ENCODE peak calls at places on chromosomes 11 and 22, in six cellular contexts. One of them, this sample, is unnamed.

GRCh38 chr11:72224587-72225410 is at the start of gene INPPL1:
- DNase-seq in dorsolateral prefrontal cortex: peak
- DNase-seq in fibroblast of mammary gland: peak
- DNase-seq in HCT116: no peak
- DNase-seq in fibroblast of pulmonary artery: peak
- DNase-seq in lower lobe of right lung: peak
- DNase-seq in this sample: no peak

GRCh38 chr11:58675344-58676155 is 53.1 kb downstream of the CNTF start:
- DNase-seq in dorsolateral prefrontal cortex: peak
- DNase-seq in fibroblast of mammary gland: peak
- DNase-seq in HCT116: peak
- DNase-seq in fibroblast of pulmonary artery: peak
- DNase-seq in lower lobe of right lung: peak
- DNase-seq in this sample: peak

GRCh38 chr22:24191381-24191841 is 10.1 kb downstream of the SUSD2 start:
- DNase-seq in dorsolateral prefrontal cortex: no peak
- DNase-seq in fibroblast of mammary gland: no peak
- DNase-seq in HCT116: no peak
- DNase-seq in fibroblast of pulmonary artery: no peak
- DNase-seq in lower lobe of right lung: no peak
- DNase-seq in this sample: no peak

GRCh38 chr22:26892401-26893033 is 235.1 kb downstream of the MIAT start:
- DNase-seq in dorsolateral prefrontal cortex: no peak
- DNase-seq in fibroblast of mammary gland: peak
- DNase-seq in HCT116: no peak
- DNase-seq in fibroblast of pulmonary artery: no peak
- DNase-seq in lower lobe of right lung: peak
- DNase-seq in this sample: no peak

GRCh38 chr11:69483170-69483569 is 1.7 kb downstream of the LINC01488 start:
- DNase-seq in dorsolateral prefrontal cortex: no peak
- DNase-seq in fibroblast of mammary gland: no peak
- DNase-seq in HCT116: no peak
- DNase-seq in fibroblast of pulmonary artery: no peak
- DNase-seq in lower lobe of right lung: no peak
- DNase-seq in this sample: no peak

GRCh38 chr11:60625262-60625661 is 74.2 kb upstream of the MS4A8 start:
- DNase-seq in dorsolateral prefrontal cortex: no peak
- DNase-seq in fibroblast of mammary gland: peak
- DNase-seq in HCT116: peak
- DNase-seq in fibroblast of pulmonary artery: peak
- DNase-seq in lower lobe of right lung: no peak
- DNase-seq in this sample: no peak

GRCh38 chr11:97815667-97816066 is 1205.1 kb upstream of the CNTN5 start:
- DNase-seq in dorsolateral prefrontal cortex: no peak
- DNase-seq in fibroblast of mammary gland: no peak
- DNase-seq in HCT116: no peak
- DNase-seq in fibroblast of pulmonary artery: peak
- DNase-seq in lower lobe of right lung: no peak
- DNase-seq in this sample: no peak

GRCh38 chr22:46576556-46577351 is 39.3 kb upstream of the CELSR1 start:
- DNase-seq in dorsolateral prefrontal cortex: peak
- DNase-seq in fibroblast of mammary gland: peak
- DNase-seq in HCT116: no peak
- DNase-seq in fibroblast of pulmonary artery: peak
- DNase-seq in lower lobe of right lung: peak
- DNase-seq in this sample: no peak

GRCh38 chr11:59283825-59284772 is 71.4 kb upstream of the MPEG1 start:
- DNase-seq in dorsolateral prefrontal cortex: no peak
- DNase-seq in fibroblast of mammary gland: peak
- DNase-seq in HCT116: peak
- DNase-seq in fibroblast of pulmonary artery: peak
- DNase-seq in lower lobe of right lung: no peak
- DNase-seq in this sample: peak

GRCh38 chr11:65719887-65720236 is 736 bp downstream of the RNASEH2C start:
- DNase-seq in dorsolateral prefrontal cortex: no peak
- DNase-seq in fibroblast of mammary gland: peak
- DNase-seq in HCT116: no peak
- DNase-seq in fibroblast of pulmonary artery: peak
- DNase-seq in lower lobe of right lung: peak
- DNase-seq in this sample: no peak

GRCh38 chr11:61473370-61474025 is 35.1 kb upstream of the LRRC10B start:
- DNase-seq in dorsolateral prefrontal cortex: no peak
- DNase-seq in fibroblast of mammary gland: peak
- DNase-seq in HCT116: no peak
- DNase-seq in fibroblast of pulmonary artery: peak
- DNase-seq in lower lobe of right lung: no peak
- DNase-seq in this sample: no peak

GRCh38 chr11:131118247-131118646 is 202.0 kb upstream of the SNX19 start:
- DNase-seq in dorsolateral prefrontal cortex: no peak
- DNase-seq in fibroblast of mammary gland: no peak
- DNase-seq in HCT116: no peak
- DNase-seq in fibroblast of pulmonary artery: no peak
- DNase-seq in lower lobe of right lung: no peak
- DNase-seq in this sample: no peak

GRCh38 chr11:111531687-111532364 is 8.7 kb upstream of the LAYN start:
- DNase-seq in dorsolateral prefrontal cortex: no peak
- DNase-seq in fibroblast of mammary gland: peak
- DNase-seq in HCT116: peak
- DNase-seq in fibroblast of pulmonary artery: peak
- DNase-seq in lower lobe of right lung: no peak
- DNase-seq in this sample: peak

GRCh38 chr22:46219650-46220049 is 30.4 kb downstream of the CDPF1 start:
- DNase-seq in dorsolateral prefrontal cortex: no peak
- DNase-seq in fibroblast of mammary gland: no peak
- DNase-seq in HCT116: no peak
- DNase-seq in fibroblast of pulmonary artery: no peak
- DNase-seq in lower lobe of right lung: no peak
- DNase-seq in this sample: no peak

GRCh38 chr11:103541186-103541795 is 432.1 kb downstream of the DYNC2H1 start:
- DNase-seq in dorsolateral prefrontal cortex: no peak
- DNase-seq in fibroblast of mammary gland: peak
- DNase-seq in HCT116: no peak
- DNase-seq in fibroblast of pulmonary artery: no peak
- DNase-seq in lower lobe of right lung: no peak
- DNase-seq in this sample: no peak

GRCh38 chr11:104146421-104146820 is 17.5 kb downstream of the PDGFD start:
- DNase-seq in dorsolateral prefrontal cortex: no peak
- DNase-seq in fibroblast of mammary gland: peak
- DNase-seq in HCT116: no peak
- DNase-seq in fibroblast of pulmonary artery: no peak
- DNase-seq in lower lobe of right lung: no peak
- DNase-seq in this sample: no peak

GRCh38 chr11:10693509-10694071 is at the start of gene IRAG1:
- DNase-seq in dorsolateral prefrontal cortex: no peak
- DNase-seq in fibroblast of mammary gland: peak
- DNase-seq in HCT116: no peak
- DNase-seq in fibroblast of pulmonary artery: peak
- DNase-seq in lower lobe of right lung: peak
- DNase-seq in this sample: peak

GRCh38 chr11:88157401-88157800 is 17.8 kb downstream of the RAB38 start:
- DNase-seq in dorsolateral prefrontal cortex: no peak
- DNase-seq in fibroblast of mammary gland: no peak
- DNase-seq in HCT116: no peak
- DNase-seq in fibroblast of pulmonary artery: no peak
- DNase-seq in lower lobe of right lung: no peak
- DNase-seq in this sample: no peak

GRCh38 chr11:112321521-112322172 is 61.0 kb upstream of the PLET1 start:
- DNase-seq in dorsolateral prefrontal cortex: peak
- DNase-seq in fibroblast of mammary gland: peak
- DNase-seq in HCT116: peak
- DNase-seq in fibroblast of pulmonary artery: peak
- DNase-seq in lower lobe of right lung: peak
- DNase-seq in this sample: peak

GRCh38 chr22:29700949-29701927 is 18.6 kb upstream of the CABP7 start:
- DNase-seq in dorsolateral prefrontal cortex: no peak
- DNase-seq in fibroblast of mammary gland: peak
- DNase-seq in HCT116: peak
- DNase-seq in fibroblast of pulmonary artery: peak
- DNase-seq in lower lobe of right lung: no peak
- DNase-seq in this sample: no peak

GRCh38 chr11:106989056-106989455 is 29.2 kb downstream of the GUCY1A2 start:
- DNase-seq in dorsolateral prefrontal cortex: no peak
- DNase-seq in fibroblast of mammary gland: peak
- DNase-seq in HCT116: no peak
- DNase-seq in fibroblast of pulmonary artery: peak
- DNase-seq in lower lobe of right lung: no peak
- DNase-seq in this sample: no peak

GRCh38 chr22:44165286-44165874 is 15.3 kb upstream of the PARVG start:
- DNase-seq in dorsolateral prefrontal cortex: no peak
- DNase-seq in fibroblast of mammary gland: no peak
- DNase-seq in HCT116: no peak
- DNase-seq in fibroblast of pulmonary artery: no peak
- DNase-seq in lower lobe of right lung: no peak
- DNase-seq in this sample: no peak

GRCh38 chr22:17056058-17056457 is 28.7 kb upstream of the IL17RA start:
- DNase-seq in dorsolateral prefrontal cortex: no peak
- DNase-seq in fibroblast of mammary gland: no peak
- DNase-seq in HCT116: no peak
- DNase-seq in fibroblast of pulmonary artery: no peak
- DNase-seq in lower lobe of right lung: no peak
- DNase-seq in this sample: no peak

GRCh38 chr11:70952171-70952570 is 300.2 kb downstream of the SHANK2 start:
- DNase-seq in dorsolateral prefrontal cortex: no peak
- DNase-seq in fibroblast of mammary gland: no peak
- DNase-seq in HCT116: no peak
- DNase-seq in fibroblast of pulmonary artery: no peak
- DNase-seq in lower lobe of right lung: no peak
- DNase-seq in this sample: no peak

GRCh38 chr11:64759131-64759721 is 548 bp downstream of the PYGM start:
- DNase-seq in dorsolateral prefrontal cortex: no peak
- DNase-seq in fibroblast of mammary gland: no peak
- DNase-seq in HCT116: no peak
- DNase-seq in fibroblast of pulmonary artery: no peak
- DNase-seq in lower lobe of right lung: no peak
- DNase-seq in this sample: no peak

GRCh38 chr11:87451400-87451799 is 413.7 kb downstream of the TMEM135 start:
- DNase-seq in dorsolateral prefrontal cortex: no peak
- DNase-seq in fibroblast of mammary gland: no peak
- DNase-seq in HCT116: no peak
- DNase-seq in fibroblast of pulmonary artery: no peak
- DNase-seq in lower lobe of right lung: no peak
- DNase-seq in this sample: no peak

GRCh38 chr11:87460842-87461637 is 423.3 kb downstream of the TMEM135 start:
- DNase-seq in dorsolateral prefrontal cortex: no peak
- DNase-seq in fibroblast of mammary gland: no peak
- DNase-seq in HCT116: no peak
- DNase-seq in fibroblast of pulmonary artery: no peak
- DNase-seq in lower lobe of right lung: no peak
- DNase-seq in this sample: no peak

GRCh38 chr11:94895971-94896370 is 77.4 kb downstream of the CWC15 start:
- DNase-seq in dorsolateral prefrontal cortex: no peak
- DNase-seq in fibroblast of mammary gland: peak
- DNase-seq in HCT116: no peak
- DNase-seq in fibroblast of pulmonary artery: peak
- DNase-seq in lower lobe of right lung: no peak
- DNase-seq in this sample: peak

GRCh38 chr11:8227156-8228152 is 36.2 kb downstream of the LMO1 start:
- DNase-seq in dorsolateral prefrontal cortex: no peak
- DNase-seq in fibroblast of mammary gland: no peak
- DNase-seq in HCT116: no peak
- DNase-seq in fibroblast of pulmonary artery: no peak
- DNase-seq in lower lobe of right lung: peak
- DNase-seq in this sample: no peak

GRCh38 chr11:73404048-73404447 is 27.8 kb downstream of the RELT start:
- DNase-seq in dorsolateral prefrontal cortex: peak
- DNase-seq in fibroblast of mammary gland: peak
- DNase-seq in HCT116: peak
- DNase-seq in fibroblast of pulmonary artery: peak
- DNase-seq in lower lobe of right lung: peak
- DNase-seq in this sample: no peak
- TF ChIP-seq CTCF in dorsolateral prefrontal cortex: peak
- TF ChIP-seq CTCF in fibroblast of mammary gland: peak
- TF ChIP-seq CTCF in HCT116: peak
- TF ChIP-seq CTCF in fibroblast of pulmonary artery: peak
- TF ChIP-seq CTCF in lower lobe of right lung: peak
- TF ChIP-seq CTCF in this sample: peak

GRCh38 chr11:35523351-35523768 is 2.1 kb downstream of the PAMR1 start:
- DNase-seq in dorsolateral prefrontal cortex: no peak
- DNase-seq in fibroblast of mammary gland: peak
- DNase-seq in HCT116: no peak
- DNase-seq in fibroblast of pulmonary artery: no peak
- DNase-seq in lower lobe of right lung: no peak
- DNase-seq in this sample: no peak
- H3K4me3 ChIP-seq in dorsolateral prefrontal cortex: peak
- H3K4me3 ChIP-seq in fibroblast of mammary gland: peak
- H3K4me3 ChIP-seq in HCT116: no peak
- H3K4me3 ChIP-seq in fibroblast of pulmonary artery: peak
- H3K4me3 ChIP-seq in lower lobe of right lung: no peak
- H3K4me3 ChIP-seq in this sample: no peak

DNA sequence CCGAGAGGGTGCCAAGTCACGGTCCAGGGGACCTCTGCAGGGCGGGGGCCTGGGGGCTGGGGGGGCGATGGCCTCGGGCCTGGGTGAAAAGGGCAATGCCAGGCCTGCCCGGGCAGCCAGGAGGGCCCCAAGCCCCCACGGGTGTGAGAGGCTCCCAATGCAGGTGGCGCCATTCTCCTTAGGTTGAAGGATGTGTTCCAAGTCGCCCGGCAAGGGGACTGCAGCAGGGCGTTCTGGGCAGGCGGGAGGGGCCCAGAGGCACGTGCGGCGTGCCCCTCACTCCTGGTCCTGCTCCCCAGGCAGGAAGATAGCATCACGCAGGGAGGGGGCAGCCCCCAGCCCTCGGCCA is 730 bp upstream of the TNNI2 start:
- DNase-seq in dorsolateral prefrontal cortex: no peak
- DNase-seq in fibroblast of mammary gland: no peak
- DNase-seq in HCT116: no peak
- DNase-seq in fibroblast of pulmonary artery: no peak
- DNase-seq in lower lobe of right lung: peak
- DNase-seq in this sample: no peak
- TF ChIP-seq CTCF in dorsolateral prefrontal cortex: peak
- TF ChIP-seq CTCF in fibroblast of mammary gland: no peak
- TF ChIP-seq CTCF in HCT116: no peak
- TF ChIP-seq CTCF in fibroblast of pulmonary artery: no peak
- TF ChIP-seq CTCF in lower lobe of right lung: no peak
- TF ChIP-seq CTCF in this sample: no peak

DNA sequence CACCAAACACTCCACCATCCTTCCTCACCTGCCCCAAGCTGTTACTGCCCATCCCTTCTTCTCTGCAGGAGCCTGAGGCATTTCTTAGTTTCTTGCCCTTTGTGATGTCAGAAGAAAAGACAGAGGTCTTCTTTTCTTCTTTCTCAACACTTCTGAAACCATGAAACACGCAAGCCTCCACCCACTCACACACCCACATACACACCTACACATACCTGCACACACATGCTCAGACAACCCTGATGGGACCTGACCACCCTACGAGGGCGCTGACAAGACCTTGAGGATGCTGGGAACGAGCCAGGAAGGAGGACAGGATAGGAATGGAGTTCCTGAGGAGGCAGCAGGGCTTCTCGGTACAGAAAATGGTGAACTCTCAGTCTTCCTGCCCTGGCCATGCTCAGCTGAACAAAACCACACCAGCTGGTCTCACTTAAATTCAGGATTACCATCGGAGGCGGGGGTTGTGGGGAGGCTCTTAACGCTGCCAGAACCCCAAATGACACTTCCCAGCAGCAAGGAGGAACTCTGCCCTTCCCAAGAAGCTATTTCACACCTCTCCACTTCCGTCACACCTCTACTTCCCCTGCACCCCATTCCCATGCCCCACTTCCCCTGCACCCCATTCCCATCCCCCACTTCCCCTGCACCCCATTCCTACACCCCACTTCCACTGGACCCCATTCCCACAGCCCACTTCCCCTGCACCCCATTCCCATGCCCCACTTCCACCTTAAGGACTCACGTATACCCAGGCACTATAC is 41.0 kb downstream of the CSF2RB start:
- DNase-seq in dorsolateral prefrontal cortex: no peak
- DNase-seq in fibroblast of mammary gland: no peak
- DNase-seq in HCT116: no peak
- DNase-seq in fibroblast of pulmonary artery: no peak
- DNase-seq in lower lobe of right lung: no peak
- DNase-seq in this sample: no peak
- H3K4me3 ChIP-seq in dorsolateral prefrontal cortex: no peak
- H3K4me3 ChIP-seq in fibroblast of mammary gland: no peak
- H3K4me3 ChIP-seq in HCT116: no peak
- H3K4me3 ChIP-seq in fibroblast of pulmonary artery: no peak
- H3K4me3 ChIP-seq in lower lobe of right lung: no peak
- H3K4me3 ChIP-seq in this sample: no peak

This sample was measured in astrocyte of the cerebellum.